ENCODE peak calls at places on chromosomes 3 and 15, in seven cellular contexts. Z is cardiac muscle cell, W is esophagus muscularis mucosa, S is GM12878, U is psoas muscle, G is brain microvascular endothelial cell, O is stomach. M is an unnamed sample. For H3K27me3, the result is how much of the 10 kb centered on the place peaks cover.

GRCh38 chr3:172869356-172869755 is 118.8 kb downstream of the ECT2 start:
- DNase-seq in Z (no peak), W (no peak), S (no peak), U (no peak), G (no peak), O (no peak), M (no peak)

GRCh38 chr3:130834476-130834875 is 59.4 kb upstream of the ATP2C1 start:
- DNase-seq in Z (no peak), W (no peak), S (no peak), U (no peak), G (peak), O (no peak), M (peak)

GRCh38 chr15:85527907-85528306 is 147.5 kb downstream of the AKAP13 start:
- DNase-seq in Z (no peak), W (no peak), S (no peak), U (no peak), G (peak), O (no peak), M (peak)

GRCh38 chr15:25613113-25613512 is 174.3 kb upstream of the UBE3A start:
- DNase-seq in Z (peak), W (no peak), S (no peak), U (no peak), G (no peak), O (no peak), M (no peak)

GRCh38 chr3:172653004-172653403 is 57.9 kb downstream of the NCEH1 start:
- DNase-seq in Z (no peak), W (peak), S (no peak), U (no peak), G (no peak), O (no peak), M (no peak)

GRCh38 chr3:82494977-82495489 is 733.6 kb upstream of the GBE1 start:
- DNase-seq in Z (no peak), W (no peak), S (no peak), U (no peak), G (no peak), O (no peak), M (no peak)

GRCh38 chr15:54609152-54609551 is 587.6 kb downstream of the RSL24D1 start:
- DNase-seq in Z (no peak), W (no peak), S (no peak), U (no peak), G (no peak), O (no peak), M (no peak)

GRCh38 chr3:88093266-88093665 is 34.2 kb downstream of the ZNF654 start:
- DNase-seq in Z (no peak), W (no peak), S (no peak), U (no peak), G (no peak), O (no peak), M (no peak)

GRCh38 chr15:29396176-29396811 is 126.7 kb upstream of the NSMCE3 start:
- DNase-seq in Z (no peak), W (no peak), S (no peak), U (no peak), G (no peak), O (no peak), M (no peak)

GRCh38 chr3:195550723-195551122 is 7.6 kb upstream of the PPP1R2 start:
- DNase-seq in Z (no peak), W (no peak), S (no peak), U (no peak), G (no peak), O (no peak), M (no peak)

GRCh38 chr3:71512000-71512399 is 71.5 kb downstream of the FOXP1 start:
- DNase-seq in Z (peak), W (no peak), S (no peak), U (no peak), G (no peak), O (no peak), M (no peak)

GRCh38 chr15:69753867-69754266 is 301.2 kb downstream of the RPLP1 start:
- DNase-seq in Z (no peak), W (no peak), S (no peak), U (no peak), G (no peak), O (no peak), M (no peak)

GRCh38 chr3:139473155-139473771 is 3.1 kb downstream of the RBP2 start:
- DNase-seq in Z (no peak), W (no peak), S (no peak), U (no peak), G (no peak), O (no peak), M (no peak)

GRCh38 chr3:133042778-133043177 is 4.6 kb downstream of the TMEM108 start:
- DNase-seq in Z (no peak), W (no peak), S (no peak), U (no peak), G (peak), O (no peak), M (no peak)

GRCh38 chr3:63824309-63824708 is 5.2 kb downstream of the C3orf49 start:
- DNase-seq in Z (no peak), W (no peak), S (no peak), U (no peak), G (peak), O (no peak), M (peak)

GRCh38 chr15:51266548-51266947 is 71.8 kb downstream of the CYP19A1 start:
- DNase-seq in Z (no peak), W (no peak), S (no peak), U (no peak), G (no peak), O (no peak), M (no peak)

GRCh38 chr3:159802864-159803263 is 185.8 kb upstream of the IL12A start:
- DNase-seq in Z (no peak), W (peak), S (no peak), U (no peak), G (no peak), O (no peak), M (no peak)

GRCh38 chr3:15241341-15241740 is 35.3 kb downstream of the CAPN7 start:
- DNase-seq in Z (peak), W (no peak), S (no peak), U (peak), G (peak), O (no peak), M (no peak)

GRCh38 chr15:38354321-38354929 is 99.5 kb upstream of the FAM98B start:
- DNase-seq in Z (peak), W (no peak), S (peak), U (peak), G (peak), O (peak), M (peak)

GRCh38 chr3:65666426-65667091 is 372.2 kb downstream of the MAGI1 start:
- DNase-seq in Z (no peak), W (no peak), S (no peak), U (no peak), G (no peak), O (no peak), M (no peak)

GRCh38 chr3:153050978-153051377 is 111.0 kb upstream of the RAP2B start:
- DNase-seq in Z (no peak), W (no peak), S (no peak), U (no peak), G (no peak), O (no peak), M (no peak)

GRCh38 chr15:98442379-98442833 is 205.9 kb upstream of the IGF1R start:
- DNase-seq in Z (peak), W (peak), S (no peak), U (no peak), G (peak), O (peak), M (peak)

GRCh38 chr3:52633786-52634185 is 51.9 kb downstream of the PBRM1 start:
- DNase-seq in Z (no peak), W (no peak), S (no peak), U (no peak), G (no peak), O (no peak), M (no peak)

GRCh38 chr15:68130851-68131250 is 74.3 kb downstream of the CALML4 start:
- DNase-seq in Z (no peak), W (no peak), S (no peak), U (no peak), G (no peak), O (no peak), M (no peak)

GRCh38 chr15:55237219-55238130 is 40.7 kb upstream of the RSL24D1 start:
- DNase-seq in Z (no peak), W (no peak), S (no peak), U (no peak), G (no peak), O (no peak), M (no peak)

GRCh38 chr15:65233651-65234050 is 22.4 kb upstream of the CILP start:
- DNase-seq in Z (no peak), W (no peak), S (no peak), U (no peak), G (no peak), O (no peak), M (no peak)

GRCh38 chr3:149393355-149394165 is 16.1 kb upstream of the TM4SF1 start:
- DNase-seq in Z (peak), W (no peak), S (peak), U (peak), G (peak), O (peak), M (peak)

GRCh38 chr15:41939986-41940385 is 32.4 kb downstream of the EHD4 start:
- DNase-seq in Z (no peak), W (no peak), S (no peak), U (no peak), G (no peak), O (no peak), M (no peak)

GRCh38 chr3:81723732-81724313 is 37.6 kb downstream of the GBE1 start:
- DNase-seq in Z (no peak), W (no peak), S (no peak), U (no peak), G (peak), O (no peak), M (peak)

GRCh38 chr15:45795487-45796069 is 160.7 kb downstream of the SQOR start:
- DNase-seq in Z (peak), W (no peak), S (no peak), U (no peak), G (peak), O (peak), M (no peak)

GRCh38 chr3:69214241-69214640 is 91.8 kb upstream of the LMOD3 start:
- DNase-seq in Z (no peak), W (no peak), S (no peak), U (no peak), G (no peak), O (no peak), M (no peak)

GRCh38 chr3:187040637-187041361 is 98.5 kb downstream of the RPL39L start:
- DNase-seq in Z (no peak), W (no peak), S (no peak), U (no peak), G (peak), O (no peak), M (peak)

GRCh38 chr3:54067060-54067459 is 55.3 kb upstream of the CACNA2D3 start:
- DNase-seq in Z (no peak), W (no peak), S (no peak), U (no peak), G (no peak), O (no peak), M (no peak)

GRCh38 chr3:128174645-128175590 is 21.6 kb downstream of the EEFSEC start:
- DNase-seq in Z (no peak), W (no peak), S (no peak), U (no peak), G (no peak), O (no peak), M (no peak)

GRCh38 chr3:50345586-50345985 is at the start of gene ZMYND10:
- DNase-seq in Z (peak), W (no peak), S (no peak), U (peak), G (no peak), O (peak), M (no peak)

GRCh38 chr3:54888873-54889272 is 39.0 kb downstream of the LRTM1 start:
- DNase-seq in Z (no peak), W (no peak), S (no peak), U (no peak), G (no peak), O (no peak), M (no peak)

DNA sequence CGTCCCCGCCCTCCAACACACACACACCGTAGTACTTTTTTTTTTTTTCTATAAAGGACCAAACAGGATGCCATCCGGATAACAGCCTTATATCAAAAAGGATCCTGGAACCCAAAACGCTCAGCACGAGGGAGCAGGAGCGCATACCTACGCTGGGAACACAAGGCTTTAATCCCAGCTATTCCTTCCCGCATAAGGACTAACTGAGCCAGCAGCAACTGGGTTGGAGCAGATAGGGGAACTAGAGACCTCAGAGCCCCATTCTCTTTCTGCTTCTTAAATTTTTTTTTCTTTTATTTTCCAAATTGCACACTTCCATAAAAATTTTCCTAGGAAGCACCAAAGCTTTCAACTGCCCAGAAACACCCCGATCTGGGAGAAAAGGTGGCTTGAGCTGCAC is 1.3 kb downstream of the TRANK1 start:
- DNase-seq in Z (no peak), W (no peak), S (no peak), U (no peak), G (no peak), O (no peak), M (no peak)
- H3K4me3 ChIP-seq in Z (peak), W (peak), S (peak), U (peak), G (peak), O (peak), M (no peak)

GRCh38 chr15:76342046-76342381 is 5.4 kb downstream of the ISL2 start:
- DNase-seq in Z (no peak), W (no peak), S (no peak), U (no peak), G (no peak), O (no peak), M (no peak)

GRCh38 chr15:76341366-76342045 is 4.9 kb downstream of the ISL2 start:
- DNase-seq in Z (peak), W (no peak), S (no peak), U (no peak), G (no peak), O (no peak), M (no peak)

GRCh38 chr15:76343313-76343996 is 6.9 kb downstream of the ISL2 start:
- DNase-seq in Z (no peak), W (no peak), S (no peak), U (no peak), G (no peak), O (no peak), M (no peak)

GRCh38 chr15:76340802-76341365 is 4.3 kb downstream of the ISL2 start:
- DNase-seq in Z (peak), W (no peak), S (no peak), U (peak), G (no peak), O (no peak), M (no peak)

DNA sequence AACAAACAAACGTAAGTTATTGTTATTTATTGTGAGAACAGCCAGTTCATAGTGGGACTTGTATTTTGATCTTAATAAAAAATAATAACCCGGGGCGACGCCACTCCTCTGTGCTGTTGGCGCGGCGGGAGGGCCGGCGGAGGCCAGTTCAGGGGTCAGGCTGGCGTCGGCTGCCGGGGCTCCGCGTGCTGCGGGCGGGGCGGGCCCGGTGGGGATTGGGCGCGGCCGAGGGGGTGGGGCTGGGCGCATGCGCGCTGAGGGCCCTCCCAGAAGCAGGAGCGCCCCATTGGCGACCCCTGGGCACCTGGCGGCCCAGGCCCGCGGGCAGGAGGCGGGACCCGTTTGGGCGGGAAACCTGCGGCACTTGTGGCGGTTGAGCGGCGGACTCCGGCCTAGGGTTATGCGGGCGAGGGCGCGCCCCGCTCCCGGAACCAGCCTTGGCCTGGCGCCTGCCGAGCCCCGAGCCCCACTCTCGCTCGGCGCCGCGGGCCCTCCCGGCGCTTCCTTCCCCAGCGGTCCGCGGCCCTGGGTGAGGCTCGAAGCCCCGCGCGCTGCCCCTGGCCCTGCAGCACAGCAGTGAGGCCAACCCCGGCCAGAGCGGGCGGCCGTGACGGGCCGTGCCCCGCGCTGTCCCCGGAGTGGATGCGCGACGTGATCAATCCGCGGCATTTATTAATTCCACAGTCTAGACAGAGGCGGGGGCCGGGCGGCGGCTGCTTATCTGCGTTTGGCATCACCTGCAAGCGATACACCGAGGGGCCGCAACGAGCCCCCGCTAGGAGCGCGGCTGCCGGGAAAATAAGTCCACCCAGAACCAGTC is 6.0 kb downstream of the ISL2 start:
- DNase-seq in Z (peak), W (no peak), S (no peak), U (no peak), G (no peak), O (no peak), M (no peak)
- H3K27me3 ChIP-seq in Z (half or more), W (under half), S (under half), U (under half), G (half or more), O (under half), M (under half)

GRCh38 chr3:119470851-119471250 is 2.1 kb downstream of the POGLUT1 start:
- DNase-seq in Z (no peak), W (no peak), S (no peak), U (no peak), G (no peak), O (no peak), M (no peak)
- H3K4me3 ChIP-seq in Z (no peak), W (no peak), S (peak), U (no peak), G (no peak), O (no peak), M (no peak)

GRCh38 chr3:42980909-42981308 is 1.8 kb downstream of the GASK1A start:
- DNase-seq in Z (no peak), W (no peak), S (no peak), U (no peak), G (no peak), O (no peak), M (no peak)
- H3K27me3 ChIP-seq in Z (under half), W (under half), S (under half), U (under half), G (under half), O (under half), M (under half)

GRCh38 chr3:183434992-183435391 is 6.6 kb upstream of the MCF2L2 start:
- DNase-seq in Z (no peak), W (no peak), S (no peak), U (no peak), G (no peak), O (no peak), M (no peak)
- H3K4me3 ChIP-seq in Z (no peak), W (no peak), S (no peak), U (no peak), G (no peak), O (no peak), M (no peak)

DNA sequence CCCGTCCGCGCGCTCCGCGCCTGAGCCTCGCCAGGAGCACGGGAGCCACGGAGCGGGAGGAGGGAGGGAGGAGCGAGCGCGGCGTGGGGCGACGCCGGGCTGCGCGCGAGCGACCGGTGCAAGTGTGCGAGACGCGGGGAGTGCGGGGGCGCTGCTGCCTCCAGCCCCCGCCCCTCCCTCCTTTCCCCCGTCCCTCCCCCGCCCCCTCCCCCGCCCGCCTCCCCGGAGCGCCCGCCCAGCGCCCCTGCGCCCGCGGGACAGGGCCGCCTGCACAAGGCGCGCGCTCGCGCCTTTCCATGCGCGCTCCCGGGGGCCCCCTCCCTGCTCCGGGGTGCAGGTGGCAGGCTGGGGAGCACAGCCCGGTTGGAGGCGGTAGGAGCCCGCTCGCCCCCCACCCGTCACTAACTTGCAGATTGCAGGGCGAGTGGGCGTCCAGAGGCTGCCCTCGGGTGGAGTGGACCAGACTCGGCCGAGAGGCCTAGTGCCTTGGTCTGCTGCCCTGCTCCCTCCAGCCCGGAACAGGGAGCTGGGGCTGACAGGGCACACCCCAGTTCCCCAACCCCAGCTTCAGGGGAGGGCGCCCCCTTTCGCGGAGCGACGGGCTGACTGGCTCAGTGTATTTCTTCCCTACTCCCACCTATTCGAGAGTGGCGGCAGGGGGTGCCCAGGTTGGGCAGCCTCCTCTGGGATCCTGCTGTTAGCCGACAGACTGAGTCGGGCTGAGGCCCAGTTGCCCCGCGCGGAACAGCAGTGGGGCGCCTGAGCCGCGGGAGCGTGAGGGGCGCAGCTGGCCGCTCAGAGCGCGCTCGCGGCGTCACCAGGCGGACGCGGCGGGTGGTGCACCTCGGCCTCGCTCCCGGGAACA is at the start of gene WNT7A:
- DNase-seq in Z (peak), W (no peak), S (no peak), U (no peak), G (no peak), O (no peak), M (peak)
- H3K27me3 ChIP-seq in Z (half or more), W (under half), S (under half), U (under half), G (under half), O (under half), M (under half)

GRCh38 chr15:92343869-92344643 is 49.6 kb upstream of the ST8SIA2 start:
- DNase-seq in Z (no peak), W (no peak), S (no peak), U (no peak), G (no peak), O (no peak), M (peak)
- H3K4me3 ChIP-seq in Z (no peak), W (no peak), S (no peak), U (no peak), G (no peak), O (no peak), M (no peak)

DNA sequence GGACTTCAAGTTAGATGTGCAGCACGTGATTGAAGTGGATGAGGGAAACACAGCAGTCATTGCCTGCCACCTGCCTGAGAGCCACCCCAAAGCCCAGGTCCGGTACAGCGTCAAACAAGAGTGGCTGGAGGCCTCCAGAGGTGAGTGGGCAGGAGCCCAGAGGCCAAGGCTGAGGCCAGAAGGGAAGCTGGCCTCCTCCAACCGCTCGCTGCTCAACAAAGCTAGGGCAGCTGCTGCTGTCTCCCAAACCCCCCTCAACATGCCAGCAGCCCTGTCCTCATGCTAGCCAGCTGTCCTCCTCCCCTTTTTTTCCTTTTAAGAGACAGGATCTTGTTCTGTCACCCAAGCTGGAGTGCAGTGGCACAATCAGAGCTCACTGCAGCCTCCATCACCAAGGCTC is 56.9 kb downstream of the BOC start:
- DNase-seq in Z (no peak), W (no peak), S (no peak), U (no peak), G (no peak), O (no peak), M (no peak)
- H3K27me3 ChIP-seq in Z (under half), W (under half), S (under half), U (under half), G (under half), O (under half), M (under half)

M was measured in MG63.